ENCODE peak calls at places on chromosomes 2 and 18, in five cellular contexts. One of them, this sample, is unnamed.

GRCh38 chr2:39179974-39180960 is 59.4 kb upstream of the SOS1 start:
- DNase-seq in fibroblast of the aortic adventitia: no peak
- DNase-seq in GM23338: no peak
- DNase-seq in pancreas: no peak
- DNase-seq in lower lobe of right lung: no peak
- DNase-seq in this sample: no peak

GRCh38 chr2:163604941-163605555 is 130.8 kb downstream of the FIGN start:
- DNase-seq in lower lobe of right lung: no peak
- DNase-seq in pancreas: no peak
- DNase-seq in GM23338: no peak
- DNase-seq in fibroblast of the aortic adventitia: peak; percentile 18
- DNase-seq in this sample: peak; percentile 58

GRCh38 chr2:61784643-61785042 is 69.2 kb downstream of the FAM161A start:
- DNase-seq in lower lobe of right lung: no peak
- DNase-seq in pancreas: no peak
- DNase-seq in GM23338: no peak
- DNase-seq in fibroblast of the aortic adventitia: no peak
- DNase-seq in this sample: no peak

GRCh38 chr2:126635281-126635680 is 20.7 kb upstream of the GYPC start:
- DNase-seq in GM23338: no peak
- DNase-seq in pancreas: no peak
- DNase-seq in fibroblast of the aortic adventitia: peak; percentile 48
- DNase-seq in lower lobe of right lung: no peak
- DNase-seq in this sample: peak; percentile 89

GRCh38 chr2:36451512-36451911 is 95.9 kb downstream of the CRIM1 start:
- DNase-seq in fibroblast of the aortic adventitia: peak; percentile 66
- DNase-seq in lower lobe of right lung: no peak
- DNase-seq in pancreas: no peak
- DNase-seq in GM23338: no peak
- DNase-seq in this sample: peak; percentile 57

GRCh38 chr18:79377187-79377891 is 18.4 kb upstream of the NFATC1 start:
- DNase-seq in GM23338: no peak
- DNase-seq in pancreas: no peak
- DNase-seq in lower lobe of right lung: no peak
- DNase-seq in fibroblast of the aortic adventitia: no peak
- DNase-seq in this sample: no peak

GRCh38 chr2:148926291-148926961 is 51.4 kb downstream of the KIF5C start:
- DNase-seq in lower lobe of right lung: peak; percentile 58
- DNase-seq in fibroblast of the aortic adventitia: peak; percentile 19
- DNase-seq in pancreas: no peak
- DNase-seq in GM23338: peak; percentile 88
- DNase-seq in this sample: peak; percentile 11

GRCh38 chr2:71695235-71696120 is 242.1 kb downstream of the DYSF start:
- DNase-seq in lower lobe of right lung: no peak
- DNase-seq in GM23338: no peak
- DNase-seq in fibroblast of the aortic adventitia: no peak
- DNase-seq in pancreas: no peak
- DNase-seq in this sample: no peak

GRCh38 chr18:59945544-59945943 is 45.7 kb downstream of the PMAIP1 start:
- DNase-seq in GM23338: no peak
- DNase-seq in lower lobe of right lung: no peak
- DNase-seq in pancreas: no peak
- DNase-seq in fibroblast of the aortic adventitia: no peak
- DNase-seq in this sample: no peak

GRCh38 chr2:238895901-238896600 is 48.2 kb downstream of the TWIST2 start:
- DNase-seq in fibroblast of the aortic adventitia: peak; percentile 95
- DNase-seq in GM23338: peak; percentile 44
- DNase-seq in lower lobe of right lung: no peak
- DNase-seq in pancreas: peak; percentile 21
- DNase-seq in this sample: peak; percentile 95

GRCh38 chr2:88521445-88522070 is 69.1 kb upstream of the FOXI3 start:
- DNase-seq in GM23338: no peak
- DNase-seq in lower lobe of right lung: no peak
- DNase-seq in pancreas: no peak
- DNase-seq in fibroblast of the aortic adventitia: peak; percentile 18
- DNase-seq in this sample: peak; percentile 31

GRCh38 chr2:183541766-183542165 is 417.5 kb downstream of the NUP35 start:
- DNase-seq in lower lobe of right lung: no peak
- DNase-seq in fibroblast of the aortic adventitia: no peak
- DNase-seq in pancreas: no peak
- DNase-seq in GM23338: no peak
- DNase-seq in this sample: peak; percentile 76

GRCh38 chr2:225236769-225237323 is 162.7 kb upstream of the NYAP2 start:
- DNase-seq in lower lobe of right lung: no peak
- DNase-seq in pancreas: no peak
- DNase-seq in GM23338: no peak
- DNase-seq in fibroblast of the aortic adventitia: no peak
- DNase-seq in this sample: no peak

GRCh38 chr18:13584826-13585225 is 141.5 kb downstream of the FAM210A start:
- DNase-seq in fibroblast of the aortic adventitia: no peak
- DNase-seq in pancreas: no peak
- DNase-seq in GM23338: no peak
- DNase-seq in lower lobe of right lung: no peak
- DNase-seq in this sample: no peak

GRCh38 chr2:239600194-239600593 is 199.4 kb upstream of the HDAC4 start:
- DNase-seq in pancreas: no peak
- DNase-seq in GM23338: no peak
- DNase-seq in lower lobe of right lung: peak; percentile 20
- DNase-seq in fibroblast of the aortic adventitia: no peak
- DNase-seq in this sample: no peak

GRCh38 chr2:7660816-7661215 is 743.6 kb downstream of the RNF144A start:
- DNase-seq in pancreas: no peak
- DNase-seq in GM23338: no peak
- DNase-seq in fibroblast of the aortic adventitia: no peak
- DNase-seq in lower lobe of right lung: no peak
- DNase-seq in this sample: no peak

GRCh38 chr18:7259482-7259881 is 28.6 kb downstream of the LRRC30 start:
- DNase-seq in fibroblast of the aortic adventitia: no peak
- DNase-seq in GM23338: no peak
- DNase-seq in lower lobe of right lung: no peak
- DNase-seq in pancreas: no peak
- DNase-seq in this sample: no peak

GRCh38 chr2:223621901-223622300 is 19.7 kb upstream of the SCG2 start:
- DNase-seq in fibroblast of the aortic adventitia: no peak
- DNase-seq in GM23338: no peak
- DNase-seq in pancreas: no peak
- DNase-seq in lower lobe of right lung: no peak
- DNase-seq in this sample: no peak

GRCh38 chr2:48607307-48608014 is 10.2 kb upstream of the GTF2A1L start:
- DNase-seq in lower lobe of right lung: no peak
- DNase-seq in pancreas: no peak
- DNase-seq in GM23338: no peak
- DNase-seq in fibroblast of the aortic adventitia: peak; percentile 28
- DNase-seq in this sample: peak; percentile 59

GRCh38 chr2:240817496-240818292 is 2.3 kb downstream of the KIF1A start:
- DNase-seq in pancreas: peak; percentile 45
- DNase-seq in GM23338: no peak
- DNase-seq in lower lobe of right lung: no peak
- DNase-seq in fibroblast of the aortic adventitia: no peak
- DNase-seq in this sample: no peak

GRCh38 chr2:220646424-220646823 is 925.7 kb downstream of the EPHA4 start:
- DNase-seq in fibroblast of the aortic adventitia: no peak
- DNase-seq in pancreas: no peak
- DNase-seq in lower lobe of right lung: no peak
- DNase-seq in GM23338: no peak
- DNase-seq in this sample: no peak

GRCh38 chr2:105460048-105460732 is 61.3 kb upstream of the FHL2 start:
- DNase-seq in pancreas: no peak
- DNase-seq in fibroblast of the aortic adventitia: peak; percentile 41
- DNase-seq in GM23338: no peak
- DNase-seq in lower lobe of right lung: no peak
- DNase-seq in this sample: peak; percentile 34

GRCh38 chr2:178377046-178377445 is 73.9 kb downstream of the PRKRA start:
- DNase-seq in fibroblast of the aortic adventitia: no peak
- DNase-seq in GM23338: no peak
- DNase-seq in pancreas: no peak
- DNase-seq in lower lobe of right lung: no peak
- DNase-seq in this sample: no peak

DNA sequence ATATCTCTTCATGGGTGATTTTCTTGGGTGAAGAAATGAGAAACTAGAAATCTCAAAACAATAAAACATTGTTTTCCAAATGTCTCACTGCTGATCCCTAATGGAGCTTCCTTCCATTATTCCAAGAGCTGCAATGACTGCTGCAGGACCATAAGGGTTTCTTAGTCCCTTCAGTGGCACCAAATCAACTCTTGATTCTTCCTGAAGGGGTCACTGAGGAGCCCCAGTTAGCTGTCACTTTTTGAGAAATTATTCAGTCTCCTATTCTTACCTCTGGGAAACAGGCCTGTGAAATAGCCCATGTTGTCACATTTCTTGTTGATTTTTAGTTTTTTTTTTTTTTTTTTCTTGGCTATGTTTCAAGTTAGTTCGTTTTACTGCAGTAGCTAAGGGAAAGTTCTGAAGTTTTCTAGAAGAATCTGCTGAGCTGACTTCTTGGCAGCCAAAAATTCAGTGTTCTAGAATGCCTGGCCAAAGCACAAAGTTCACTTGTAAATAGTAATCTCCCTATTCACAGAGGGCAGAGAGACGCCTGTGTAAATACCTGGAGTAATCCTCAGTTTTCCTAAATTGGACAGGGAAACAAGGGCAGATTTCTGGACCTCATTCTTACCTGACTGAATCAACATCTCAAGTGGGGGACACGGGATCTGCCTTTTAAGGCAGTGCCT is 480.0 kb downstream of the RIT2 start:
- DNase-seq in lower lobe of right lung: no peak
- DNase-seq in pancreas: no peak
- DNase-seq in GM23338: peak; percentile 75
- DNase-seq in fibroblast of the aortic adventitia: no peak
- DNase-seq in this sample: no peak
- TF ChIP-seq CTCF in lower lobe of right lung: no peak
- TF ChIP-seq CTCF in pancreas: no peak
- TF ChIP-seq CTCF in GM23338: peak; percentile 59
- TF ChIP-seq CTCF in fibroblast of the aortic adventitia: no peak
- TF ChIP-seq CTCF in this sample: no peak

DNA sequence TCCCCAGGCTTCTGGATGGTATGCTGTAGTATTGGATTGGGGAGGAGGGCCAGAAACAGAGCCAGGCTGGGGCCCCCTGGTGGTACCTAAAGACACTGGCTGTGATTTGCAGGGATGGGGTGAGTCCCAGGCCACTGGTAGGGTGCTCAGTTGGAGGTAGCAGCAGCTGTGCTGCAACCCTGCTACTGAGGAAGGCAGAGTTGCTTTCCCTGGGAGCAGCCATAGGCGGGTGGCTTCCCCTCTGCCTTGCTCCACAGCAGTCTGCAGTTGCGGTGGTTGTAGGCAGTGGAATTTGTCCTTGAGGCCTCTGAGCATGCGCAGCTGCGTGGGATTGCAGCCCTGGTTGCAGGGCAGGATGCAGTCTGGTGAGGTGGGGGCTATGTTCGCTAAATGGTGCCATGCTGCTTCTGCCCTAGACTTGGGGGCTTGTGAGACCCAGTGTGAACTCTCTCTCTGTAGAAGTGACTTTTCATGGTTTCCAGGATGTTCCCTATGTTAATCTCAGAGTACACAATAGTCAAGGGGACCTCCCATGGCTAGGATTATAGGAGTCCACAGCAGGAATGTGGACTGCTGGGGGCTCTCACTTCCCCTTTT is 443.5 kb downstream of the XIRP2 start:
- DNase-seq in lower lobe of right lung: no peak
- DNase-seq in GM23338: peak; percentile 89
- DNase-seq in pancreas: no peak
- DNase-seq in fibroblast of the aortic adventitia: no peak
- DNase-seq in this sample: no peak
- TF ChIP-seq CTCF in lower lobe of right lung: no peak
- TF ChIP-seq CTCF in GM23338: peak; percentile 70
- TF ChIP-seq CTCF in pancreas: no peak
- TF ChIP-seq CTCF in fibroblast of the aortic adventitia: no peak
- TF ChIP-seq CTCF in this sample: peak; percentile 23

DNA sequence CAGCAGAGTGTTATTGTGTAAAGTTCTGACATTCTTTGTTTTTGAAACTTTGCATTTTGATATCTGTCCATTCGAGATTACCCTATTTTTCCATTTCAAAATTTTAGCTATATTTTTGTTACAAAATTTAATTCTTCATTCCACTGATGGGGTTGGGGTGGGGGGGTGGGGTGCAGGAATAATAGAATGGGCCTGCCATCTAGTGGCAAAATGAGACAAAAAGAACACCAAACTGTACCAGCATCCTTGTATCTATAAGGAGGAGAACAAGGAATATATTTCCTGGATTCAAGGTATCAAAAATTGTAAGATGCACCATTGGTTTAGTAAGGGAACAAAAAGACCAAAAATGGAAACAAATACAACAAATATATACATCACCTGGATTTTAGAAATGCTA is 27.9 kb upstream of the TTR start:
- DNase-seq in lower lobe of right lung: no peak
- DNase-seq in pancreas: no peak
- DNase-seq in GM23338: no peak
- DNase-seq in fibroblast of the aortic adventitia: no peak
- DNase-seq in this sample: no peak
- TF ChIP-seq CTCF in lower lobe of right lung: no peak
- TF ChIP-seq CTCF in pancreas: no peak
- TF ChIP-seq CTCF in GM23338: no peak
- TF ChIP-seq CTCF in fibroblast of the aortic adventitia: no peak
- TF ChIP-seq CTCF in this sample: no peak

GRCh38 chr2:20562540-20563225 is 88.2 kb downstream of the HS1BP3 start:
- DNase-seq in lower lobe of right lung: no peak
- DNase-seq in fibroblast of the aortic adventitia: no peak
- DNase-seq in pancreas: no peak
- DNase-seq in GM23338: peak; percentile 42
- DNase-seq in this sample: peak; percentile 47
- TF ChIP-seq CTCF in lower lobe of right lung: no peak
- TF ChIP-seq CTCF in fibroblast of the aortic adventitia: no peak
- TF ChIP-seq CTCF in pancreas: no peak
- TF ChIP-seq CTCF in GM23338: no peak
- TF ChIP-seq CTCF in this sample: peak; percentile 10

DNA sequence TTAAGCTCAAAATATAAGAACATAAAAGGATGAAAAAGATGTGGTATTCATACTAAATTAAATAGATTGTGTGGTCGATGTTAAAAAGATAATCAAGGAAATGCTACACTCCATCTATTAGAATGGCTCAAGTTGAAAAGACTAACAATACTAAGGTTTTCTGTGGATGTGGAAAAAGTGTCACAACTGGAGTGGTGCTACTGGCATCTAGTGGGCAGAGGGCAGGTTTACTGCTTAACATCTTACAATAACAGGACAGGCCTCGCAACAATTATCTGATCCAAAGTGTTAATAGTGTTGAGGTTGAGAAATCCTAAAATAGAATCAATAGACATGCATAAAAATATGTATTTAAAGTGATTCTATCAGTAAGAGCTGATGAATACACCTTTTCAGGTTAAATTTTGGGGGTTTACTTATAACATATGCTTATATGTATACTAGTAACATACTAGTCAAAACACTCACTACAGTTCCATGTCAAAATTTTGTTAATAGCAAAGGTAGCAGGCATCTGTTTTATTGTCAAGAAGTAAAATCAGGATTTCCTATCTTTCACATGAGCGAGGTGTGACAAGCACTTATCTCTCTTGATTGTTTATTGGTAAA is 91.5 kb upstream of the TMEFF2 start:
- DNase-seq in lower lobe of right lung: no peak
- DNase-seq in pancreas: no peak
- DNase-seq in GM23338: peak; percentile 46
- DNase-seq in fibroblast of the aortic adventitia: peak; percentile 81
- DNase-seq in this sample: peak; percentile 77
- TF ChIP-seq CTCF in lower lobe of right lung: peak; percentile 22
- TF ChIP-seq CTCF in pancreas: no peak
- TF ChIP-seq CTCF in GM23338: peak; percentile 63
- TF ChIP-seq CTCF in fibroblast of the aortic adventitia: peak; percentile 80
- TF ChIP-seq CTCF in this sample: peak; percentile 78

GRCh38 chr2:156319811-156320490 is 12.6 kb downstream of the NR4A2 start:
- DNase-seq in pancreas: peak; percentile 84
- DNase-seq in GM23338: peak; percentile 91
- DNase-seq in fibroblast of the aortic adventitia: peak; percentile 17
- DNase-seq in lower lobe of right lung: peak; percentile 75
- DNase-seq in this sample: peak; percentile 46
- TF ChIP-seq CTCF in pancreas: peak; percentile 15
- TF ChIP-seq CTCF in GM23338: peak; percentile 42
- TF ChIP-seq CTCF in fibroblast of the aortic adventitia: peak; percentile 11
- TF ChIP-seq CTCF in lower lobe of right lung: peak; percentile 27
- TF ChIP-seq CTCF in this sample: peak; percentile 2

This sample was measured in fibroblast of mammary gland.